ENCODE peak calls at places on chromosome 3, in eight cellular contexts. One of them, this sample, is unnamed. For H3K4me1, the result is how much of the 10 kb centered on the place peaks cover.

GRCh38 chr3:134231131-134231530 is 19.5 kb downstream of the RYK start:
- DNase-seq in OCI-LY7: no peak
- DNase-seq in mammary epithelial cell: peak
- DNase-seq in fibroblast of lung: peak
- DNase-seq in neuronal stem cell: no peak
- DNase-seq in neural progenitor cell: no peak
- DNase-seq in H1: no peak
- DNase-seq in IMR-90: no peak
- DNase-seq in this sample: no peak

GRCh38 chr3:141737108-141737507 is 990 bp upstream of the RNF7 start:
- DNase-seq in OCI-LY7: peak
- DNase-seq in mammary epithelial cell: no peak
- DNase-seq in fibroblast of lung: no peak
- DNase-seq in neuronal stem cell: no peak
- DNase-seq in neural progenitor cell: no peak
- DNase-seq in H1: no peak
- DNase-seq in IMR-90: no peak
- DNase-seq in this sample: no peak

GRCh38 chr3:2765002-2765579 is 345.1 kb downstream of the IL5RA start:
- DNase-seq in OCI-LY7: no peak
- DNase-seq in mammary epithelial cell: no peak
- DNase-seq in fibroblast of lung: no peak
- DNase-seq in neuronal stem cell: no peak
- DNase-seq in neural progenitor cell: peak
- DNase-seq in H1: no peak
- DNase-seq in IMR-90: no peak
- DNase-seq in this sample: no peak

GRCh38 chr3:46386206-46386605 is 15.5 kb downstream of the CCR5 start:
- DNase-seq in OCI-LY7: no peak
- DNase-seq in mammary epithelial cell: peak
- DNase-seq in fibroblast of lung: peak
- DNase-seq in neuronal stem cell: no peak
- DNase-seq in neural progenitor cell: no peak
- DNase-seq in H1: no peak
- DNase-seq in IMR-90: peak
- DNase-seq in this sample: no peak

GRCh38 chr3:16430717-16431630 is 82.5 kb downstream of the RFTN1 start:
- DNase-seq in OCI-LY7: peak
- DNase-seq in mammary epithelial cell: no peak
- DNase-seq in fibroblast of lung: no peak
- DNase-seq in neuronal stem cell: no peak
- DNase-seq in neural progenitor cell: no peak
- DNase-seq in H1: no peak
- DNase-seq in IMR-90: no peak
- DNase-seq in this sample: no peak

GRCh38 chr3:56801151-56801596 is 575 bp downstream of the ARHGEF3 start:
- DNase-seq in OCI-LY7: peak
- DNase-seq in mammary epithelial cell: peak
- DNase-seq in fibroblast of lung: no peak
- DNase-seq in neuronal stem cell: no peak
- DNase-seq in neural progenitor cell: no peak
- DNase-seq in H1: no peak
- DNase-seq in IMR-90: no peak
- DNase-seq in this sample: no peak

GRCh38 chr3:56054827-56055226 is 413.4 kb downstream of the ERC2 start:
- DNase-seq in OCI-LY7: no peak
- DNase-seq in mammary epithelial cell: no peak
- DNase-seq in fibroblast of lung: no peak
- DNase-seq in neuronal stem cell: no peak
- DNase-seq in neural progenitor cell: peak
- DNase-seq in H1: no peak
- DNase-seq in IMR-90: no peak
- DNase-seq in this sample: no peak

GRCh38 chr3:156291269-156292123 is 171.1 kb downstream of the KCNAB1 start:
- DNase-seq in OCI-LY7: no peak
- DNase-seq in mammary epithelial cell: peak
- DNase-seq in fibroblast of lung: peak
- DNase-seq in neuronal stem cell: peak
- DNase-seq in neural progenitor cell: peak
- DNase-seq in H1: peak
- DNase-seq in IMR-90: peak
- DNase-seq in this sample: peak

GRCh38 chr3:107810195-107811071 is 280.4 kb downstream of the CD47 start:
- DNase-seq in OCI-LY7: no peak
- DNase-seq in mammary epithelial cell: peak
- DNase-seq in fibroblast of lung: peak
- DNase-seq in neuronal stem cell: no peak
- DNase-seq in neural progenitor cell: no peak
- DNase-seq in H1: no peak
- DNase-seq in IMR-90: peak
- DNase-seq in this sample: peak

GRCh38 chr3:43914269-43914668 is 223.5 kb downstream of the ABHD5 start:
- DNase-seq in OCI-LY7: no peak
- DNase-seq in mammary epithelial cell: no peak
- DNase-seq in fibroblast of lung: no peak
- DNase-seq in neuronal stem cell: no peak
- DNase-seq in neural progenitor cell: no peak
- DNase-seq in H1: no peak
- DNase-seq in IMR-90: no peak
- DNase-seq in this sample: no peak

GRCh38 chr3:150759319-150759718 is 3.6 kb downstream of the SIAH2 start:
- DNase-seq in OCI-LY7: no peak
- DNase-seq in mammary epithelial cell: peak
- DNase-seq in fibroblast of lung: no peak
- DNase-seq in neuronal stem cell: no peak
- DNase-seq in neural progenitor cell: no peak
- DNase-seq in H1: no peak
- DNase-seq in IMR-90: no peak
- DNase-seq in this sample: no peak

GRCh38 chr3:170740726-170741591 is 129.0 kb downstream of the RPL22L1 start:
- DNase-seq in OCI-LY7: no peak
- DNase-seq in mammary epithelial cell: peak
- DNase-seq in fibroblast of lung: peak
- DNase-seq in neuronal stem cell: no peak
- DNase-seq in neural progenitor cell: no peak
- DNase-seq in H1: no peak
- DNase-seq in IMR-90: peak
- DNase-seq in this sample: no peak

GRCh38 chr3:48000212-48000611 is 16.0 kb downstream of the MAP4 start:
- DNase-seq in OCI-LY7: no peak
- DNase-seq in mammary epithelial cell: no peak
- DNase-seq in fibroblast of lung: no peak
- DNase-seq in neuronal stem cell: no peak
- DNase-seq in neural progenitor cell: no peak
- DNase-seq in H1: no peak
- DNase-seq in IMR-90: no peak
- DNase-seq in this sample: no peak

GRCh38 chr3:50264964-50265485 is 3.9 kb upstream of the SEMA3B start:
- DNase-seq in OCI-LY7: no peak
- DNase-seq in mammary epithelial cell: no peak
- DNase-seq in fibroblast of lung: no peak
- DNase-seq in neuronal stem cell: no peak
- DNase-seq in neural progenitor cell: no peak
- DNase-seq in H1: no peak
- DNase-seq in IMR-90: no peak
- DNase-seq in this sample: peak

GRCh38 chr3:53658613-53659193 is 164.3 kb downstream of the CACNA1D start:
- DNase-seq in OCI-LY7: no peak
- DNase-seq in mammary epithelial cell: no peak
- DNase-seq in fibroblast of lung: no peak
- DNase-seq in neuronal stem cell: no peak
- DNase-seq in neural progenitor cell: no peak
- DNase-seq in H1: no peak
- DNase-seq in IMR-90: no peak
- DNase-seq in this sample: no peak

GRCh38 chr3:8739757-8740508 is 6.3 kb downstream of the CAV3 start:
- DNase-seq in OCI-LY7: no peak
- DNase-seq in mammary epithelial cell: peak
- DNase-seq in fibroblast of lung: peak
- DNase-seq in neuronal stem cell: no peak
- DNase-seq in neural progenitor cell: no peak
- DNase-seq in H1: no peak
- DNase-seq in IMR-90: peak
- DNase-seq in this sample: peak

GRCh38 chr3:29532473-29532872 is 251.6 kb downstream of the RBMS3 start:
- DNase-seq in OCI-LY7: no peak
- DNase-seq in mammary epithelial cell: no peak
- DNase-seq in fibroblast of lung: no peak
- DNase-seq in neuronal stem cell: no peak
- DNase-seq in neural progenitor cell: no peak
- DNase-seq in H1: no peak
- DNase-seq in IMR-90: no peak
- DNase-seq in this sample: no peak

GRCh38 chr3:143035466-143036214 is 34.3 kb downstream of the U2SURP start:
- DNase-seq in OCI-LY7: no peak
- DNase-seq in mammary epithelial cell: no peak
- DNase-seq in fibroblast of lung: no peak
- DNase-seq in neuronal stem cell: no peak
- DNase-seq in neural progenitor cell: no peak
- DNase-seq in H1: no peak
- DNase-seq in IMR-90: peak
- DNase-seq in this sample: no peak

GRCh38 chr3:72848703-72849081 is 447 bp upstream of the SHQ1 start:
- DNase-seq in OCI-LY7: peak
- DNase-seq in mammary epithelial cell: no peak
- DNase-seq in fibroblast of lung: peak
- DNase-seq in neuronal stem cell: no peak
- DNase-seq in neural progenitor cell: no peak
- DNase-seq in H1: no peak
- DNase-seq in IMR-90: no peak
- DNase-seq in this sample: no peak

GRCh38 chr3:8784676-8785435 is 15.4 kb upstream of the OXTR start:
- DNase-seq in OCI-LY7: no peak
- DNase-seq in mammary epithelial cell: no peak
- DNase-seq in fibroblast of lung: no peak
- DNase-seq in neuronal stem cell: no peak
- DNase-seq in neural progenitor cell: no peak
- DNase-seq in H1: no peak
- DNase-seq in IMR-90: no peak
- DNase-seq in this sample: no peak

GRCh38 chr3:138786788-138787276 is 47.9 kb downstream of the PIK3CB start:
- DNase-seq in OCI-LY7: no peak
- DNase-seq in mammary epithelial cell: peak
- DNase-seq in fibroblast of lung: peak
- DNase-seq in neuronal stem cell: no peak
- DNase-seq in neural progenitor cell: no peak
- DNase-seq in H1: no peak
- DNase-seq in IMR-90: peak
- DNase-seq in this sample: peak

GRCh38 chr3:140151321-140151720 is 216.3 kb downstream of the CLSTN2 start:
- DNase-seq in OCI-LY7: no peak
- DNase-seq in mammary epithelial cell: no peak
- DNase-seq in fibroblast of lung: no peak
- DNase-seq in neuronal stem cell: no peak
- DNase-seq in neural progenitor cell: no peak
- DNase-seq in H1: peak
- DNase-seq in IMR-90: no peak
- DNase-seq in this sample: no peak

GRCh38 chr3:172106989-172107388 is 67.6 kb downstream of the FNDC3B start:
- DNase-seq in OCI-LY7: peak
- DNase-seq in mammary epithelial cell: no peak
- DNase-seq in fibroblast of lung: peak
- DNase-seq in neuronal stem cell: no peak
- DNase-seq in neural progenitor cell: no peak
- DNase-seq in H1: no peak
- DNase-seq in IMR-90: no peak
- DNase-seq in this sample: no peak

GRCh38 chr3:182565916-182566524 is 227.3 kb upstream of the ATP11B start:
- DNase-seq in OCI-LY7: no peak
- DNase-seq in mammary epithelial cell: no peak
- DNase-seq in fibroblast of lung: peak
- DNase-seq in neuronal stem cell: no peak
- DNase-seq in neural progenitor cell: no peak
- DNase-seq in H1: no peak
- DNase-seq in IMR-90: no peak
- DNase-seq in this sample: no peak
- H2AFZ ChIP-seq in OCI-LY7: peak
- H2AFZ ChIP-seq in mammary epithelial cell: no peak
- H2AFZ ChIP-seq in fibroblast of lung: no peak
- H2AFZ ChIP-seq in neuronal stem cell: peak
- H2AFZ ChIP-seq in neural progenitor cell: peak
- H2AFZ ChIP-seq in H1: peak
- H2AFZ ChIP-seq in IMR-90: no peak
- H2AFZ ChIP-seq in this sample: no peak

DNA sequence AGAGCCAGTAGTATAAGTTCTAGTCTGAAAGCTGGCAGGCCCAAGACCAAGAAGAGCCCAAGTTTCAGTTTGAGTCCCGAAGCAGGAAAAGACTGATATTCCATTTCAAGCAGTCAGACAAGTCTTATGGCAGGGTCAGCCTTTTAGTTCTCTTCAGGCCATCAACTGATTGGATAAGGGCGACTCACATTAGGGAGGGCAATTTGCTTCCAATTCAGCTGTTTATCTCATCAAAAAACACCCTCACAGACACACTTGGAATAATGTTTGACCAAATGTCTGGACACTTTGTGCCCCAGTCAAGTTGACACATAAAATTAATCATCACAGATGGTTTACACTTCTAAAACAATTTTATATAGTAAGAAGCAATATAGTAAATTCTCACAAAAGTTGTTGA is 69.7 kb downstream of the UBE2E2 start:
- DNase-seq in OCI-LY7: no peak
- DNase-seq in mammary epithelial cell: no peak
- DNase-seq in fibroblast of lung: no peak
- DNase-seq in neuronal stem cell: no peak
- DNase-seq in neural progenitor cell: no peak
- DNase-seq in H1: no peak
- DNase-seq in IMR-90: no peak
- DNase-seq in this sample: no peak
- H3K4me2 ChIP-seq in OCI-LY7: no peak
- H3K4me2 ChIP-seq in mammary epithelial cell: no peak
- H3K4me2 ChIP-seq in fibroblast of lung: no peak
- H3K4me2 ChIP-seq in neuronal stem cell: no peak
- H3K4me2 ChIP-seq in neural progenitor cell: no peak
- H3K4me2 ChIP-seq in H1: no peak
- H3K4me2 ChIP-seq in IMR-90: no peak
- H3K4me2 ChIP-seq in this sample: no peak

DNA sequence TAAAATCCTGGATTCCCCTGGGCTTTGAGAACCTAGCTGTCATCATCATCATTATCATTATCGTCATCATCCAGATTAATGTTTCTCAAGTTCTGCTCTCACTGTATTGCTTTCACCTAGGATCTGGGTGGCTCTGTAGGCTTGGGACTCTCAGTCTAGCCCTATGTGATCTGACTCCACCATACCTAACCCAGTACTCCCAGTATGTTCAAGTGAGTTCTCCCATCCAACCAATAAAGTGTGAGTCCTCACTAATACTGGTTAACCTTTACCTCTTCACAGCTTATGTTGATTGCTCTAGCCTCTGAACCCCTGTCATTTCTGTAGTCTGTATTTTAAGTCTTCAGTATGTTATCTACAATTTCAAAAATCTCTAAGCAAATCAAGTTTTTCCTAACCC is 102.3 kb downstream of the NECTIN3 start:
- DNase-seq in OCI-LY7: no peak
- DNase-seq in mammary epithelial cell: no peak
- DNase-seq in fibroblast of lung: no peak
- DNase-seq in neuronal stem cell: no peak
- DNase-seq in neural progenitor cell: no peak
- DNase-seq in H1: no peak
- DNase-seq in IMR-90: no peak
- DNase-seq in this sample: no peak
- H3K4me1 ChIP-seq in OCI-LY7: under half
- H3K4me1 ChIP-seq in mammary epithelial cell: under half
- H3K4me1 ChIP-seq in fibroblast of lung: under half
- H3K4me1 ChIP-seq in neuronal stem cell: under half
- H3K4me1 ChIP-seq in neural progenitor cell: under half
- H3K4me1 ChIP-seq in H1: under half
- H3K4me1 ChIP-seq in IMR-90: under half
- H3K4me1 ChIP-seq in this sample: under half

GRCh38 chr3:129180461-129180860 is 3.2 kb downstream of the CNBP start:
- DNase-seq in OCI-LY7: no peak
- DNase-seq in mammary epithelial cell: no peak
- DNase-seq in fibroblast of lung: peak
- DNase-seq in neuronal stem cell: no peak
- DNase-seq in neural progenitor cell: no peak
- DNase-seq in H1: no peak
- DNase-seq in IMR-90: no peak
- DNase-seq in this sample: no peak
- H2AFZ ChIP-seq in OCI-LY7: no peak
- H2AFZ ChIP-seq in mammary epithelial cell: no peak
- H2AFZ ChIP-seq in fibroblast of lung: no peak
- H2AFZ ChIP-seq in neuronal stem cell: no peak
- H2AFZ ChIP-seq in neural progenitor cell: no peak
- H2AFZ ChIP-seq in H1: no peak
- H2AFZ ChIP-seq in IMR-90: no peak
- H2AFZ ChIP-seq in this sample: no peak